ENCODE peak calls at places on chromosomes 12 and 14, in six cellular contexts. F, G, Z, E, P and J are unnamed samples.

GRCh38 chr14:31881531-31882310 is 195.4 kb upstream of the ARHGAP5 start:
- DNase-seq in Z (no peak), P (no peak), E (no peak), F (no peak), G (peak), J (peak)

GRCh38 chr12:77510985-77511384 is 319.7 kb upstream of the NAV3 start:
- DNase-seq in F (no peak), P (no peak), G (no peak), Z (no peak), E (no peak), J (no peak)

GRCh38 chr12:80189241-80189640 is 89.9 kb downstream of the OTOGL start:
- DNase-seq in Z (no peak), E (no peak), G (peak), F (no peak), P (peak), J (no peak)

GRCh38 chr14:74952697-74953484 is 2.5 kb downstream of the PGF start:
- DNase-seq in Z (no peak), F (no peak), G (no peak), E (no peak), P (no peak), J (no peak)

GRCh38 chr12:11513288-11513687 is 117.9 kb upstream of the PRB2 start:
- DNase-seq in G (peak), Z (no peak), P (no peak), F (no peak), E (no peak), J (no peak)

GRCh38 chr14:92280554-92281262 is 42.3 kb upstream of the SLC24A4 start:
- DNase-seq in Z (no peak), F (no peak), P (no peak), G (no peak), E (no peak), J (no peak)

GRCh38 chr12:115338566-115339294 is 654.8 kb upstream of the TBX3 start:
- DNase-seq in Z (no peak), F (no peak), P (no peak), E (no peak), G (no peak), J (no peak)

GRCh38 chr12:117036547-117036946 is 62.7 kb downstream of the TESC start:
- DNase-seq in F (no peak), G (no peak), E (no peak), Z (no peak), P (no peak), J (no peak)

GRCh38 chr12:64252708-64253107 is 30.6 kb upstream of the KICS2 start:
- DNase-seq in F (no peak), E (no peak), P (no peak), Z (no peak), G (peak), J (no peak)

GRCh38 chr14:21185506-21185905 is 29.6 kb upstream of the OR5AU1 start:
- DNase-seq in Z (peak), E (no peak), G (no peak), F (no peak), P (no peak), J (no peak)